ENCODE peak calls at places on chromosomes 4 and X, in six cellular contexts. V, U, L, N, C and M are unnamed samples. For H3K4me1, the result is how much of the 10 kb centered on the place peaks cover.

GRCh38 chr4:78336093-78336943 is 215.3 kb upstream of the ANXA3 start:
- DNase-seq in V (no peak), U (peak), L (no peak), N (no peak), C (no peak), M (no peak)

GRCh38 chr4:138034871-138035270 is 207.3 kb downstream of the SLC7A11 start:
- DNase-seq in V (no peak), U (peak), L (no peak), N (no peak), C (no peak), M (no peak)

GRCh38 chr4:10456270-10457254 is 664 bp downstream of the ZNF518B start:
- DNase-seq in V (peak), U (peak), L (no peak), N (peak), C (peak), M (no peak)

GRCh38 chr4:75141162-75141561 is 208.2 kb downstream of the PARM1 start:
- DNase-seq in V (no peak), U (no peak), L (no peak), N (no peak), C (no peak), M (no peak)

GRCh38 chr4:152937280-152937534 is 1.1 kb downstream of the FHDC1 start:
- DNase-seq in V (no peak), U (no peak), L (no peak), N (no peak), C (no peak), M (no peak)

GRCh38 chrX:38973327-38973726 is 172.1 kb downstream of the MID1IP1 start:
- DNase-seq in V (no peak), U (peak), L (no peak), N (no peak), C (no peak), M (peak)

GRCh38 chr4:41678086-41678485 is 70.4 kb downstream of the PHOX2B start:
- DNase-seq in V (no peak), U (peak), L (no peak), N (no peak), C (no peak), M (no peak)

GRCh38 chr4:106583567-106583966 is 215.0 kb upstream of the GIMD1 start:
- DNase-seq in V (no peak), U (peak), L (no peak), N (no peak), C (no peak), M (no peak)

GRCh38 chrX:133856819-133857218 is 128.6 kb downstream of the GPC3 start:
- DNase-seq in V (no peak), U (no peak), L (no peak), N (no peak), C (no peak), M (no peak)

GRCh38 chr4:5940470-5941203 is 47.8 kb upstream of the CRMP1 start:
- DNase-seq in V (no peak), U (peak), L (no peak), N (no peak), C (no peak), M (peak)

GRCh38 chrX:72572248-72573157 is at the start of gene HDAC8:
- DNase-seq in V (peak), U (peak), L (peak), N (peak), C (peak), M (peak)

GRCh38 chr4:113673450-113673849 is 88.1 kb downstream of the CAMK2D start:
- DNase-seq in V (no peak), U (no peak), L (no peak), N (peak), C (peak), M (no peak)

GRCh38 chr4:170259631-170260153 is 169.9 kb upstream of the AADAT start:
- DNase-seq in V (peak), U (peak), L (peak), N (peak), C (peak), M (peak)

GRCh38 chr4:143186202-143186601 is 1.5 kb downstream of the USP38 start:
- DNase-seq in V (no peak), U (peak), L (no peak), N (no peak), C (no peak), M (no peak)

GRCh38 chr4:1467581-1468458 is 61.6 kb upstream of the NKX1-1 start:
- DNase-seq in V (no peak), U (no peak), L (no peak), N (no peak), C (no peak), M (no peak)

GRCh38 chrX:150775569-150776350 is 82.6 kb downstream of the MTMR1 start:
- DNase-seq in V (no peak), U (no peak), L (no peak), N (no peak), C (no peak), M (no peak)

GRCh38 chr4:36414248-36414647 is 132.8 kb downstream of the DTHD1 start:
- DNase-seq in V (no peak), U (no peak), L (no peak), N (no peak), C (peak), M (peak)

GRCh38 chr4:72895408-72895807 is 174.1 kb downstream of the COX18 start:
- DNase-seq in V (no peak), U (no peak), L (no peak), N (no peak), C (no peak), M (no peak)

GRCh38 chr4:90025248-90025647 is 101.9 kb upstream of the CCSER1 start:
- DNase-seq in V (no peak), U (peak), L (no peak), N (no peak), C (no peak), M (peak)

GRCh38 chr4:125316391-125316780 is 1.6 kb downstream of the FAT4 start:
- DNase-seq in V (peak), U (peak), L (peak), N (no peak), C (no peak), M (no peak)

GRCh38 chr4:136713140-136713539 is 819.2 kb downstream of the PCDH18 start:
- DNase-seq in V (no peak), U (peak), L (no peak), N (no peak), C (no peak), M (no peak)

GRCh38 chr4:26806331-26806730 is 54.3 kb upstream of the STIM2 start:
- DNase-seq in V (no peak), U (no peak), L (no peak), N (no peak), C (no peak), M (no peak)

GRCh38 chrX:53430231-53430630 is 3.9 kb downstream of the HSD17B10 start:
- DNase-seq in V (no peak), U (no peak), L (no peak), N (no peak), C (no peak), M (no peak)

GRCh38 chrX:71652405-71652804 is 14.9 kb upstream of the LOC101059915 start:
- DNase-seq in V (peak), U (peak), L (no peak), N (peak), C (peak), M (peak)

GRCh38 chrX:154051210-154051810 is 31.6 kb upstream of the IRAK1 start:
- DNase-seq in V (peak), U (peak), L (peak), N (peak), C (peak), M (peak)
- H3K4me1 ChIP-seq in V (under half), U (under half), L (under half), N (under half), C (under half), M (under half)

DNA sequence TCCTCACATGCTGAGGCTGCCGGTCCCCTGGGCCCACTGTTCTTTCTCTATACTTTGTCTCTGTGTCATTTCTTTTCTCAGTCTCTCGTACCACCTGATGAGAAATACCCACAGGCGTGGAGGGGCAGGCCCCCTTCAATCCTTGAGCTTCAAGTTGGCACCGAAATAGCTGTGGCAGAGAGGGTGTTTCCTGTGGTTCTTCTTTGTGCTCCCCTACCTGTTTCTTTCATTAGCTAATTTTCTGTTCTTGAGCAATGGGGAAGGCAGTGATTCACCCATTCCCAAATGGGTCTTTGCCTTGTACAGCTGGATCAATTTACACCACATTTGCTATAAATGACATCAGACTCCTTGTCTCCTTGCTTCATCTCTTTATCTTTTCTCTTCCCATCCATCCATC is 2.1 kb upstream of the CYSLTR1 start:
- DNase-seq in V (no peak), U (no peak), L (no peak), N (no peak), C (no peak), M (no peak)
- H3K4me1 ChIP-seq in V (under half), U (under half), L (under half), N (under half), C (under half), M (under half)

DNA sequence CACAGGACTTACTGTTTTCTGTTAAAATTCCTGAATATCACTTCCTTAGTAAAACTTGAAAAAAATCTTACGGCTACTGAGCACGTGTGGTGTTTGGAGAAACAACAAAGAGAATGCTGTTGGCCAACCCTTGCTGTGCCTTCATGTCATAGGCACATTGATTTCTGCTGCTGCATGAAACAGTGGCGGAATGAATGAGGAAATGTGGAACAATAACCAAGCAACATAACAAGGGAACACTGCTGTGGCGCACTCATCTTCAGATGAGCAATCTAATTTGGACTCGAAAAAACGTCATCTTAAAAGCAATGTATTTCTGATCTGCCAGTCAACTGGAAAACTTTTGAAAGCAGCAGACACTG is 51.5 kb downstream of the PROM1 start:
- DNase-seq in V (no peak), U (no peak), L (no peak), N (no peak), C (no peak), M (no peak)
- H3K4me1 ChIP-seq in V (under half), U (under half), L (under half), N (under half), C (under half), M (half or more)

GRCh38 chr4:48665555-48666186 is 114.4 kb downstream of the FRYL start:
- DNase-seq in V (no peak), U (no peak), L (no peak), N (no peak), C (no peak), M (no peak)

GRCh38 chr4:48668254-48669017 is 111.6 kb downstream of the FRYL start:
- DNase-seq in V (no peak), U (no peak), L (no peak), N (no peak), C (no peak), M (no peak)

GRCh38 chr4:48667148-48667547 is 112.9 kb downstream of the FRYL start:
- DNase-seq in V (no peak), U (no peak), L (no peak), N (no peak), C (no peak), M (no peak)

GRCh38 chr4:48669086-48669485 is 111.0 kb downstream of the FRYL start:
- DNase-seq in V (no peak), U (no peak), L (no peak), N (no peak), C (no peak), M (no peak)

DNA sequence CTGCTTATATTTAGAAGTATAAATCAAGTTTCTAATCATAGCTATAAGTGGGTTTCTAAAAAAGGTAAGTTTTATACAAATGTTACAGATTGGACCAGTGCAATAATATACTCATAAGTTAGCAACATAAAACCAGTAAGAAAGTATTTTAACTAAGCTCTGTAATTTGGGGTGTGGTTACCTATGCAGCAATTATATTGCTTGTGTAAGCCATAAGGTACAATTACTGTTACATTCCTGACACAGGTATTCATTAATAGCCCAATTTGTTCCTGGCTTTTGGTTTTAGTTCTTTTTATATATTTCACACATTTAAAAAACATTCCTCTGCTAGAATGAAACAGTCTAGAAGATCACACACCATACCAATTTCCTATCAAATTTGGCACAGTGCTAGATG is 115.1 kb downstream of the FRYL start:
- DNase-seq in V (no peak), U (no peak), L (no peak), N (no peak), C (no peak), M (no peak)
- H3K4me1 ChIP-seq in V (under half), U (under half), L (under half), N (under half), C (under half), M (under half)

GRCh38 chr4:159283697-159284492 is 181.0 kb downstream of the RAPGEF2 start:
- DNase-seq in V (no peak), U (peak), L (no peak), N (no peak), C (no peak), M (no peak)
- H3K4me1 ChIP-seq in V (under half), U (under half), L (under half), N (under half), C (under half), M (under half)